ENCODE peak calls at places on chromosomes 16 and 17, in seven cellular contexts. One of them, this sample, is unnamed.

GRCh38 chr16:76035689-76036088 is 241.5 kb upstream of the CNTNAP4 start:
- DNase-seq in fibroblast of lung: no peak
- DNase-seq in sigmoid colon: no peak
- DNase-seq in GM23338: peak; percentile 51
- DNase-seq in DND-41: no peak
- DNase-seq in iPS DF 6.9: no peak
- DNase-seq in left ventricle myocardium inferior: no peak
- DNase-seq in this sample: no peak

GRCh38 chr17:68398731-68399637 is 58.3 kb downstream of the WIPI1 start:
- DNase-seq in GM23338: peak; percentile 90
- DNase-seq in fibroblast of lung: peak; percentile 62
- DNase-seq in left ventricle myocardium inferior: peak; percentile 49
- DNase-seq in iPS DF 6.9: no peak
- DNase-seq in DND-41: peak; percentile 89
- DNase-seq in sigmoid colon: peak; percentile 70
- DNase-seq in this sample: no peak

GRCh38 chr17:35774499-35774898 is 13.8 kb downstream of the C17orf50 start:
- DNase-seq in GM23338: no peak
- DNase-seq in DND-41: no peak
- DNase-seq in left ventricle myocardium inferior: no peak
- DNase-seq in iPS DF 6.9: no peak
- DNase-seq in sigmoid colon: peak; percentile 92
- DNase-seq in fibroblast of lung: peak; percentile 75
- DNase-seq in this sample: no peak

GRCh38 chr17:63940584-63940983 is 8.5 kb upstream of the CD79B start:
- DNase-seq in DND-41: no peak
- DNase-seq in GM23338: no peak
- DNase-seq in left ventricle myocardium inferior: no peak
- DNase-seq in sigmoid colon: no peak
- DNase-seq in fibroblast of lung: no peak
- DNase-seq in iPS DF 6.9: no peak
- DNase-seq in this sample: no peak

GRCh38 chr17:71921726-71922320 is 199.0 kb upstream of the SOX9 start:
- DNase-seq in left ventricle myocardium inferior: no peak
- DNase-seq in DND-41: peak; percentile 39
- DNase-seq in GM23338: no peak
- DNase-seq in iPS DF 6.9: no peak
- DNase-seq in sigmoid colon: no peak
- DNase-seq in fibroblast of lung: peak; percentile 63
- DNase-seq in this sample: peak; percentile 26

GRCh38 chr17:20562587-20562986 is 16.9 kb upstream of the CDRT15L2 start:
- DNase-seq in iPS DF 6.9: no peak
- DNase-seq in DND-41: no peak
- DNase-seq in sigmoid colon: no peak
- DNase-seq in left ventricle myocardium inferior: no peak
- DNase-seq in fibroblast of lung: no peak
- DNase-seq in GM23338: no peak
- DNase-seq in this sample: no peak

GRCh38 chr17:28975634-28976033 is 24.3 kb upstream of the PHF12 start:
- DNase-seq in GM23338: no peak
- DNase-seq in fibroblast of lung: no peak
- DNase-seq in DND-41: no peak
- DNase-seq in sigmoid colon: no peak
- DNase-seq in left ventricle myocardium inferior: no peak
- DNase-seq in iPS DF 6.9: no peak
- DNase-seq in this sample: peak; percentile 1

GRCh38 chr17:12765544-12765943 is 23.8 kb upstream of the ARHGAP44 start:
- DNase-seq in iPS DF 6.9: no peak
- DNase-seq in fibroblast of lung: peak; percentile 93
- DNase-seq in DND-41: no peak
- DNase-seq in sigmoid colon: no peak
- DNase-seq in GM23338: no peak
- DNase-seq in left ventricle myocardium inferior: no peak
- DNase-seq in this sample: no peak

GRCh38 chr17:36849871-36850348 is 87.4 kb upstream of the LHX1 start:
- DNase-seq in DND-41: peak; percentile 7
- DNase-seq in left ventricle myocardium inferior: no peak
- DNase-seq in sigmoid colon: no peak
- DNase-seq in GM23338: no peak
- DNase-seq in fibroblast of lung: peak; percentile 83
- DNase-seq in iPS DF 6.9: no peak
- DNase-seq in this sample: no peak

GRCh38 chr16:1019234-1019933 is 37.8 kb downstream of the SOX8 start:
- DNase-seq in sigmoid colon: no peak
- DNase-seq in GM23338: no peak
- DNase-seq in left ventricle myocardium inferior: peak; percentile 65
- DNase-seq in DND-41: no peak
- DNase-seq in iPS DF 6.9: no peak
- DNase-seq in fibroblast of lung: peak; percentile 62
- DNase-seq in this sample: no peak

GRCh38 chr17:5226940-5227878 is 7.5 kb downstream of the SCIMP start:
- DNase-seq in fibroblast of lung: no peak
- DNase-seq in sigmoid colon: no peak
- DNase-seq in DND-41: no peak
- DNase-seq in GM23338: no peak
- DNase-seq in iPS DF 6.9: no peak
- DNase-seq in left ventricle myocardium inferior: no peak
- DNase-seq in this sample: no peak

GRCh38 chr17:56700919-56701420 is 107.5 kb downstream of the NOG start:
- DNase-seq in DND-41: no peak
- DNase-seq in GM23338: peak; percentile 60
- DNase-seq in iPS DF 6.9: no peak
- DNase-seq in fibroblast of lung: no peak
- DNase-seq in left ventricle myocardium inferior: no peak
- DNase-seq in sigmoid colon: no peak
- DNase-seq in this sample: no peak

GRCh38 chr17:1783834-1784611 is 22.2 kb downstream of the SERPINF1 start:
- DNase-seq in GM23338: peak; percentile 55
- DNase-seq in left ventricle myocardium inferior: peak; percentile 75
- DNase-seq in fibroblast of lung: peak; percentile 81
- DNase-seq in iPS DF 6.9: no peak
- DNase-seq in DND-41: no peak
- DNase-seq in sigmoid colon: peak; percentile 95
- DNase-seq in this sample: peak; percentile 18

GRCh38 chr16:12228607-12229499 is 252.3 kb downstream of the SNX29 start:
- DNase-seq in DND-41: no peak
- DNase-seq in iPS DF 6.9: peak; percentile 72
- DNase-seq in left ventricle myocardium inferior: peak; percentile 44
- DNase-seq in fibroblast of lung: peak; percentile 54
- DNase-seq in sigmoid colon: no peak
- DNase-seq in GM23338: peak; percentile 87
- DNase-seq in this sample: no peak

GRCh38 chr17:45147102-45147580 is 1.1 kb upstream of the HEXIM1 start:
- DNase-seq in sigmoid colon: no peak
- DNase-seq in left ventricle myocardium inferior: no peak
- DNase-seq in DND-41: peak; percentile 84
- DNase-seq in fibroblast of lung: peak; percentile 67
- DNase-seq in GM23338: peak; percentile 87
- DNase-seq in iPS DF 6.9: no peak
- DNase-seq in this sample: no peak

GRCh38 chr17:83081561-83082201 is 2.3 kb downstream of the METRNL start:
- DNase-seq in DND-41: no peak
- DNase-seq in sigmoid colon: peak; percentile 87
- DNase-seq in left ventricle myocardium inferior: no peak
- DNase-seq in iPS DF 6.9: no peak
- DNase-seq in GM23338: no peak
- DNase-seq in fibroblast of lung: no peak
- DNase-seq in this sample: no peak
- H3K4me1 ChIP-seq in DND-41: no peaks in the 10 kb centered on the region
- H3K4me1 ChIP-seq in sigmoid colon: peaks cover 45% of the 10 kb centered on the region
- H3K4me1 ChIP-seq in left ventricle myocardium inferior: peaks cover 77% of the 10 kb centered on the region
- H3K4me1 ChIP-seq in iPS DF 6.9: peaks cover 18% of the 10 kb centered on the region
- H3K4me1 ChIP-seq in GM23338: peaks cover 23% of the 10 kb centered on the region
- H3K4me1 ChIP-seq in fibroblast of lung: peaks cover 24% of the 10 kb centered on the region
- H3K4me1 ChIP-seq in this sample: peaks cover 29% of the 10 kb centered on the region

GRCh38 chr16:88982286-88983084 is 5.5 kb upstream of the CBFA2T3 start:
- DNase-seq in GM23338: no peak
- DNase-seq in DND-41: no peak
- DNase-seq in iPS DF 6.9: no peak
- DNase-seq in left ventricle myocardium inferior: no peak
- DNase-seq in sigmoid colon: no peak
- DNase-seq in fibroblast of lung: no peak
- DNase-seq in this sample: no peak
- H3K4me1 ChIP-seq in GM23338: no peaks in the 10 kb centered on the region
- H3K4me1 ChIP-seq in DND-41: peaks cover 18% of the 10 kb centered on the region
- H3K4me1 ChIP-seq in iPS DF 6.9: no peaks in the 10 kb centered on the region
- H3K4me1 ChIP-seq in left ventricle myocardium inferior: peaks cover 5% of the 10 kb centered on the region
- H3K4me1 ChIP-seq in sigmoid colon: no peaks in the 10 kb centered on the region
- H3K4me1 ChIP-seq in fibroblast of lung: no peaks in the 10 kb centered on the region
- H3K4me1 ChIP-seq in this sample: no peaks in the 10 kb centered on the region

GRCh38 chr16:50762241-50762640 is 20.4 kb downstream of the CYLD start:
- DNase-seq in iPS DF 6.9: no peak
- DNase-seq in GM23338: no peak
- DNase-seq in sigmoid colon: no peak
- DNase-seq in fibroblast of lung: peak; percentile 3
- DNase-seq in DND-41: no peak
- DNase-seq in left ventricle myocardium inferior: no peak
- DNase-seq in this sample: no peak

GRCh38 chr16:50767197-50767596 is 25.3 kb downstream of the CYLD start:
- DNase-seq in DND-41: no peak
- DNase-seq in iPS DF 6.9: no peak
- DNase-seq in left ventricle myocardium inferior: no peak
- DNase-seq in sigmoid colon: no peak
- DNase-seq in fibroblast of lung: no peak
- DNase-seq in GM23338: no peak
- DNase-seq in this sample: peak; percentile 26

GRCh38 chr16:50765246-50765645 is 23.4 kb downstream of the CYLD start:
- DNase-seq in DND-41: no peak
- DNase-seq in GM23338: no peak
- DNase-seq in sigmoid colon: no peak
- DNase-seq in fibroblast of lung: no peak
- DNase-seq in iPS DF 6.9: no peak
- DNase-seq in left ventricle myocardium inferior: no peak
- DNase-seq in this sample: no peak

GRCh38 chr16:50763211-50763610 is 21.3 kb downstream of the CYLD start:
- DNase-seq in DND-41: no peak
- DNase-seq in GM23338: no peak
- DNase-seq in sigmoid colon: no peak
- DNase-seq in fibroblast of lung: peak; percentile 50
- DNase-seq in left ventricle myocardium inferior: no peak
- DNase-seq in iPS DF 6.9: no peak
- DNase-seq in this sample: no peak

DNA sequence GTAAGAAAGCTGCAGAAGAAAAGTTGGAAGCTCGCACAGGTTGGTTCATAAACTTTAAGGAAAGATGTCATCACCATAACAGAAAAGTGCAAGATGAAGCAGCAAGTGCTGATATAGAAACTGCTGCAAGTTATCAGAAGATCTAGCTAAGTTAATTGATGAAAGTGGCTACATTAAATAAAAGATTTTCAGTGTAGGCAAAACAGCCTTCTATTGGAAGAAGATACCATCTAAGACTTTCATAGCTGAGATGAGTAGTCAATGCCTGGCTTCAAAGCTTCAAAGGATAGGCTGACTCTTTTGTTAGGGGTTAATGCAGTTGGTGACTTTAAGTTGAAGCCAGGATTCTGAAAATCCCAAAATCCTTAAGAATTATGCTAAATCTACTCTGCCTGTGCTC is 24.0 kb downstream of the CYLD start:
- DNase-seq in fibroblast of lung: no peak
- DNase-seq in iPS DF 6.9: no peak
- DNase-seq in sigmoid colon: no peak
- DNase-seq in DND-41: no peak
- DNase-seq in GM23338: no peak
- DNase-seq in left ventricle myocardium inferior: no peak
- DNase-seq in this sample: no peak
- H3K4me1 ChIP-seq in fibroblast of lung: no peaks in the 10 kb centered on the region
- H3K4me1 ChIP-seq in iPS DF 6.9: no peaks in the 10 kb centered on the region
- H3K4me1 ChIP-seq in sigmoid colon: peaks cover 7% of the 10 kb centered on the region
- H3K4me1 ChIP-seq in DND-41: no peaks in the 10 kb centered on the region
- H3K4me1 ChIP-seq in GM23338: peaks cover 4% of the 10 kb centered on the region
- H3K4me1 ChIP-seq in left ventricle myocardium inferior: peaks cover 25% of the 10 kb centered on the region
- H3K4me1 ChIP-seq in this sample: peaks cover 99% of the 10 kb centered on the region

GRCh38 chr16:16096161-16096857 is 127.0 kb downstream of the ABCC6 start:
- DNase-seq in DND-41: no peak
- DNase-seq in iPS DF 6.9: no peak
- DNase-seq in left ventricle myocardium inferior: peak; percentile 22
- DNase-seq in fibroblast of lung: peak; percentile 89
- DNase-seq in sigmoid colon: peak; percentile 92
- DNase-seq in GM23338: peak; percentile 42
- DNase-seq in this sample: no peak

GRCh38 chr16:16095646-16096045 is 127.6 kb downstream of the ABCC6 start:
- DNase-seq in fibroblast of lung: peak; percentile 35
- DNase-seq in GM23338: no peak
- DNase-seq in left ventricle myocardium inferior: no peak
- DNase-seq in iPS DF 6.9: no peak
- DNase-seq in DND-41: no peak
- DNase-seq in sigmoid colon: no peak
- DNase-seq in this sample: no peak

GRCh38 chr16:16090238-16090637 is 133.1 kb downstream of the ABCC6 start:
- DNase-seq in GM23338: no peak
- DNase-seq in fibroblast of lung: no peak
- DNase-seq in DND-41: no peak
- DNase-seq in left ventricle myocardium inferior: no peak
- DNase-seq in sigmoid colon: no peak
- DNase-seq in iPS DF 6.9: no peak
- DNase-seq in this sample: no peak

GRCh38 chr16:16093625-16094332 is 129.5 kb downstream of the ABCC6 start:
- DNase-seq in fibroblast of lung: no peak
- DNase-seq in left ventricle myocardium inferior: no peak
- DNase-seq in DND-41: no peak
- DNase-seq in GM23338: no peak
- DNase-seq in sigmoid colon: no peak
- DNase-seq in iPS DF 6.9: no peak
- DNase-seq in this sample: no peak

GRCh38 chr16:16092925-16093624 is 130.2 kb downstream of the ABCC6 start:
- DNase-seq in iPS DF 6.9: no peak
- DNase-seq in left ventricle myocardium inferior: no peak
- DNase-seq in sigmoid colon: no peak
- DNase-seq in fibroblast of lung: peak; percentile 71
- DNase-seq in GM23338: no peak
- DNase-seq in DND-41: no peak
- DNase-seq in this sample: no peak
- H3K4me1 ChIP-seq in iPS DF 6.9: no peaks in the 10 kb centered on the region
- H3K4me1 ChIP-seq in left ventricle myocardium inferior: peaks cover 26% of the 10 kb centered on the region
- H3K4me1 ChIP-seq in sigmoid colon: peaks cover 88% of the 10 kb centered on the region
- H3K4me1 ChIP-seq in fibroblast of lung: peaks cover 27% of the 10 kb centered on the region
- H3K4me1 ChIP-seq in GM23338: no peaks in the 10 kb centered on the region
- H3K4me1 ChIP-seq in DND-41: no peaks in the 10 kb centered on the region
- H3K4me1 ChIP-seq in this sample: no peaks in the 10 kb centered on the region

DNA sequence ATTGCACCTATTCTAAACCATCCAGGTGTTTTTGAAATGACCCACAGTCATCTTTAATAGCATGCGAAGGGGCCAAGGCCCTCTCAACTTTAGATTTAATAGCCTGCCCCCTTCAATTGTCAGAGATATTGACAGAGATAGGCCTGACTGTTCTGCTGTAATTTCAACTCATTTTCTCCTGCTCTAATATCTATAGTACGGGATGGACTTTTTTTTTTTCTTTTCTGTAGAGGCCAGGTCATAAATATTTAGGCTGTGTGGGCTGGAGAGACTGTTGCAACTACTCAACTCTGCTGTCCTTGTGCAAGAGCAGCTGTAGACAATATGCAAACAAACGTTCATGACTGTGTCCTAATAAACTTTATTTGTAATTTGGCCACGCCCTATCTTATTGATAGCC is 24.7 kb upstream of the KRT20 start:
- DNase-seq in left ventricle myocardium inferior: no peak
- DNase-seq in GM23338: no peak
- DNase-seq in DND-41: no peak
- DNase-seq in sigmoid colon: no peak
- DNase-seq in iPS DF 6.9: no peak
- DNase-seq in fibroblast of lung: peak; percentile 60
- DNase-seq in this sample: no peak
- H3K4me1 ChIP-seq in left ventricle myocardium inferior: no peaks in the 10 kb centered on the region
- H3K4me1 ChIP-seq in GM23338: no peaks in the 10 kb centered on the region
- H3K4me1 ChIP-seq in DND-41: no peaks in the 10 kb centered on the region
- H3K4me1 ChIP-seq in sigmoid colon: peaks cover 17% of the 10 kb centered on the region
- H3K4me1 ChIP-seq in iPS DF 6.9: peaks cover 2% of the 10 kb centered on the region
- H3K4me1 ChIP-seq in fibroblast of lung: peaks cover 12% of the 10 kb centered on the region
- H3K4me1 ChIP-seq in this sample: no peaks in the 10 kb centered on the region